ENCODE peak calls at places on chromosomes 7 and 10, in eight cellular contexts. G is ascending aorta; W is mammary epithelial cell; S is CD8-positive, alpha-beta memory T cell; B is right atrium auricular region; A is OCI-LY7; H is SJSA1; E is uterus. L is an unnamed sample. For H3K4me1, the result is how much of the 10 kb centered on the place peaks cover.

GRCh38 chr10:86402283-86402931 is 35.8 kb upstream of the GRID1 start:
- DNase-seq in B (no peak), W (no peak), H (no peak), G (no peak), E (no peak), A (no peak), S (no peak), L (no peak)

GRCh38 chr10:22669163-22669711 is 45.1 kb downstream of the PIP4K2A start:
- DNase-seq in A (no peak), B (no peak), W (no peak), G (no peak), E (no peak), S (no peak), H (no peak), L (no peak)

GRCh38 chr10:11682896-11683295 is 59.3 kb upstream of the ECHDC3 start:
- DNase-seq in G (no peak), W (no peak), E (no peak), B (no peak), H (no peak), A (no peak), S (no peak), L (no peak)

GRCh38 chr7:83468251-83468739 is 180.6 kb downstream of the SEMA3E start:
- DNase-seq in H (peak), B (peak), A (no peak), E (peak), G (peak), W (peak), S (no peak), L (peak)

GRCh38 chr7:6460303-6460702 is 12.5 kb upstream of the DAGLB start:
- DNase-seq in B (no peak), S (no peak), A (no peak), W (no peak), E (no peak), G (no peak), H (no peak), L (no peak)

GRCh38 chr7:142626420-142627035 is 122.7 kb upstream of the PRSS1 start:
- DNase-seq in S (peak), H (peak), G (no peak), E (no peak), B (no peak), A (peak), W (peak), L (peak)

GRCh38 chr10:62819521-62819920 is 3.4 kb upstream of the EGR2 start:
- DNase-seq in B (no peak), E (no peak), G (no peak), S (no peak), W (peak), A (no peak), H (no peak), L (no peak)

GRCh38 chr10:104406715-104407517 is 53.3 kb downstream of the CFAP58 start:
- DNase-seq in H (no peak), E (no peak), A (peak), B (no peak), G (no peak), S (no peak), W (peak), L (no peak)

GRCh38 chr7:18116661-18117060 is 89.0 kb upstream of the PRPS1L1 start:
- DNase-seq in A (no peak), S (no peak), W (no peak), E (no peak), B (no peak), H (no peak), G (no peak), L (no peak)

GRCh38 chr7:136294977-136295376 is 317.8 kb upstream of the MTPN start:
- DNase-seq in W (no peak), H (no peak), S (no peak), B (no peak), E (no peak), A (peak), G (no peak), L (no peak)

GRCh38 chr10:104274762-104275721 is 6.1 kb downstream of the GSTO2 start:
- DNase-seq in B (no peak), E (no peak), S (peak), G (no peak), A (peak), W (peak), H (no peak), L (no peak)

GRCh38 chr10:19730071-19730470 is 86.2 kb upstream of the PLXDC2 start:
- DNase-seq in A (no peak), S (no peak), E (no peak), G (no peak), W (peak), H (no peak), B (no peak), L (no peak)

GRCh38 chr10:76071638-76072317 is 640.4 kb downstream of the LRMDA start:
- DNase-seq in H (no peak), A (no peak), B (no peak), G (no peak), E (no peak), W (no peak), S (no peak), L (no peak)

GRCh38 chr10:119680050-119680449 is 28.9 kb downstream of the BAG3 start:
- DNase-seq in W (peak), G (no peak), B (no peak), H (peak), E (no peak), A (no peak), S (no peak), L (no peak)

GRCh38 chr10:89357096-89357495 is 20.8 kb upstream of the IFIT1B start:
- DNase-seq in E (no peak), G (no peak), W (no peak), S (no peak), H (no peak), A (no peak), B (no peak), L (no peak)

GRCh38 chr10:71367279-71367678 is 29.4 kb upstream of the CDH23 start:
- DNase-seq in A (no peak), H (no peak), E (no peak), B (no peak), G (no peak), W (peak), S (no peak), L (no peak)
- H3K4me1 ChIP-seq in A (under half), H (under half), E (under half), B (under half), G (under half), W (under half), S (under half), L (under half)

GRCh38 chr10:974038-974784 is 14.0 kb upstream of the GTPBP4 start:
- DNase-seq in B (no peak), H (peak), W (peak), G (no peak), S (no peak), A (no peak), E (no peak), L (peak)
- H3K27ac ChIP-seq in B (no peak), H (peak), W (no peak), G (no peak), S (no peak), A (no peak), E (no peak), L (no peak)

DNA sequence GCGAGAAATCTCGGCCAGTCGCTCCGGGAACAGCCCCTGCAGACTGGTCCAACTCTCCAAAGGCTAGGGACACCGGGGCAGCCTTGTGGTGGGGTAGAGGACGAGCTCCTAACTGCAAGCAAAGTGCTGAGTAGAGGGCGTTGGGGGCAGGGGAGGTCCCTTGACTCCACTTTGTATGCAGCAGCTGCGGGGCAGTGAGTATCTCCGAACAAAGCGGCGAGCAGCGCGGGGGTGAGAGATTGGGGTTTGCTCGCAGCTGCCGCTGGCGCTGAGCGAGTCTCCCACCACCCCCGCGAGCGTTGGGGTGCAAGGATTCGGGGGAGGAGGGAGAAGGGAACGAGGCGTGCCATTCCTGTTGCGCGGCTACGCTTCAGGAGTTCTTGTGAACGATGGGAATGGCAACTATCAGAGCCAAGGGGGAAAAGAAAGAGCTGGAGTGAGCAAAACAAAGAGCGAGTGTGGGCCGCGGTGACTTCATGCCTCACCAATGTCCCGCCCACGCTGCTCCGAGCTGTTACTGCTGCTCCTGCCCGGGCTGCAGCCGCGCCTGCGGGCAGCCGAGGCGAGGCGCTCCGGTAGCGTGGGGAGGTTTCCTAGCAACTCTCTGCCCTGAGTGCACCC is 414 bp upstream of the ITGB8 start:
- DNase-seq in E (peak), S (no peak), A (no peak), G (peak), W (peak), B (peak), H (peak), L (peak)
- H3K4me3 ChIP-seq in E (peak), S (peak), A (peak), G (peak), W (peak), B (peak), H (peak), L (peak)

GRCh38 chr10:35424680-35425285 is 88.5 kb downstream of the CCNY start:
- DNase-seq in E (peak), H (no peak), G (no peak), A (no peak), S (no peak), W (no peak), B (no peak), L (no peak)

GRCh38 chr10:35423505-35424306 is 87.4 kb downstream of the CCNY start:
- DNase-seq in S (no peak), H (no peak), G (no peak), W (peak), A (no peak), E (peak), B (no peak), L (no peak)

GRCh38 chr10:35427543-35427942 is 91.2 kb downstream of the CCNY start:
- DNase-seq in H (no peak), G (no peak), E (no peak), B (no peak), S (no peak), A (no peak), W (no peak), L (no peak)

GRCh38 chr10:35426657-35427056 is 90.3 kb downstream of the CCNY start:
- DNase-seq in A (no peak), E (peak), B (no peak), S (no peak), G (no peak), W (no peak), H (no peak), L (no peak)

GRCh38 chr10:35425596-35425995 is 89.3 kb downstream of the CCNY start:
- DNase-seq in H (no peak), E (no peak), B (no peak), W (no peak), G (no peak), A (no peak), S (no peak), L (no peak)
- H3K4me1 ChIP-seq in H (half or more), E (under half), B (half or more), W (under half), G (under half), A (under half), S (under half), L (under half)

GRCh38 chr7:121745856-121746255 is 127.1 kb upstream of the PTPRZ1 start:
- DNase-seq in S (no peak), G (no peak), H (no peak), A (no peak), E (no peak), B (no peak), W (no peak), L (no peak)

GRCh38 chr7:121744877-121745276 is 128.1 kb upstream of the PTPRZ1 start:
- DNase-seq in E (no peak), S (no peak), W (peak), H (no peak), B (no peak), G (no peak), A (no peak), L (no peak)

GRCh38 chr7:121748546-121748945 is 124.4 kb upstream of the PTPRZ1 start:
- DNase-seq in B (no peak), W (peak), G (no peak), H (no peak), E (no peak), A (no peak), S (no peak), L (no peak)

GRCh38 chr7:121741896-121742295 is 131.1 kb upstream of the PTPRZ1 start:
- DNase-seq in A (no peak), W (peak), B (no peak), E (no peak), S (no peak), H (no peak), G (no peak), L (no peak)

GRCh38 chr7:121744319-121744718 is 128.6 kb upstream of the PTPRZ1 start:
- DNase-seq in H (no peak), E (no peak), W (peak), G (no peak), S (no peak), B (no peak), A (no peak), L (no peak)
- H3K27ac ChIP-seq in H (no peak), E (no peak), W (peak), G (no peak), S (no peak), B (no peak), A (no peak), L (no peak)

GRCh38 chr7:131222171-131222570 is 105.5 kb upstream of the MKLN1 start:
- DNase-seq in E (no peak), G (no peak), W (no peak), H (no peak), S (no peak), A (peak), B (no peak), L (no peak)

GRCh38 chr7:131223151-131223550 is 104.5 kb upstream of the MKLN1 start:
- DNase-seq in S (no peak), G (no peak), E (no peak), H (no peak), W (no peak), B (no peak), A (no peak), L (no peak)

GRCh38 chr7:131225619-131226101 is 102.0 kb upstream of the MKLN1 start:
- DNase-seq in H (peak), G (no peak), S (no peak), W (no peak), E (peak), B (peak), A (no peak), L (peak)

GRCh38 chr7:131224996-131225395 is 102.7 kb upstream of the MKLN1 start:
- DNase-seq in H (no peak), W (no peak), A (no peak), E (no peak), S (no peak), G (no peak), B (no peak), L (no peak)

DNA sequence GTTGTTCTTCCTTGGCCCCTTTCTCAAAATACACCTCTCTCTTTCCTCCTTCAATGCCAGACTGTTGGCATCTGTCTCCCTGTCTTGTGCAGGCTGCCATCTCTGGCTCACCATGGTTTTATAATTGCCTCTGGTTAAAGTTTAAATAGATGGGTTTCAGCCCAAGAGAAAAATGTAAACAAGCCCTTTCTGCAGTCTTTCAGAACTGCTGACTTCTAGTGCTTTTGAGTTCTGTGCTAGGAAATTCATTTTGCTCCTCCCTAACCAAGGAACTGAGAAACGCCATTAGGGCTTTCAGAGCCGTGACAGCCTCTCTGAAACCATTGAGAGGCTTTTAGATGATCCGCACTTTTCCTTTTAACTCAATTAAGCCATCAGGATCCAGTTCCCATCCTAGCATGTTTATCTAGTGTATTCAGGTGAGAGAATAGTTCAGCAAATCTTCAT is 101.5 kb upstream of the MKLN1 start:
- DNase-seq in B (no peak), W (no peak), H (no peak), G (no peak), A (no peak), E (no peak), S (no peak), L (no peak)
- H3K4me3 ChIP-seq in B (no peak), W (no peak), H (no peak), G (no peak), A (no peak), E (no peak), S (no peak), L (no peak)

DNA sequence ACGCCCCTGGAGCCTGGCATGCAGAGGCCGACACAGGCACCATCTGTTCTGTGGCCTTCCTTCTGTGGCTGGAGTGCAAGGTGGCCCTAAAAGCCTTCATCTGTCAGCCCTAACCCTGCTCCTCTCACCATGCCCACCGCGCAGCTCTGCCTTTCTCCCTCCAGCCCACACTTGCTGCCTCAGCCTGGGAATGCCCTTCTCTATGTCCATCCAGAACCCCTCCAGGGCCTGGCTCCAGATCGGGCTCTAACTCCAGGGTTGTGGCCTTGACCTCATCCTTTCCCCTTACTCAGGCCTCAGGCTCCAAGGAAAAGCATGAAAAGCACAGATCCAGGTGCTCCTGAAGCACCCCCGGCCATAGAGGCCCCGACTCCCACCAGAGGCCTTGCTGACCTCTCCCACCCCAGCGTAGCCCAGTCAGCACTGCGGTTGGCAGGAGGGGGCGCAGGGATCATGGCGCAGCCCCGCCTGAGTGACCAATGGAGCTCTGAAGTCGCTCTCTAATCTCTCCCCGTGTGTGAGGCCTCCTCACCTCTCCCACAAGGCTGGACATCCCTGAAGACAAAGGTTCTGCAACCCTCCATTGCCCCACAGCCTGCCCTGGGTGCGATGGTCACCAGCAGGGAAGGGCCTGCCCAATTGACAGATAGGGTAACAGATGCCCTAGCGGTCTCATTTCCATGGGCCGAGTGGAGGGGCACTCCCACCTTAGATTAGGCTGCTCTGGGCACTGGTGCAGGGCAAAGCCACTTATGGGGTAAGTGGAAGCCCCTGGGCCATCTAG is 9.2 kb downstream of the ZCCHC24 start:
- DNase-seq in E (no peak), W (no peak), B (no peak), H (no peak), S (no peak), G (no peak), A (no peak), L (peak)
- H3K4me1 ChIP-seq in E (under half), W (under half), B (half or more), H (under half), S (under half), G (under half), A (under half), L (under half)

GRCh38 chr10:77692782-77693181 is 55.2 kb upstream of the KCNMA1 start:
- DNase-seq in B (no peak), H (peak), G (no peak), E (no peak), S (no peak), A (no peak), W (peak), L (no peak)
- H3K27ac ChIP-seq in B (no peak), H (no peak), G (no peak), E (no peak), S (no peak), A (no peak), W (no peak), L (no peak)

GRCh38 chr7:67484244-67484751 is 487.7 kb downstream of the TYW1 start:
- DNase-seq in E (peak), B (no peak), H (no peak), W (peak), A (peak), G (no peak), S (no peak), L (peak)
- H3K4me3 ChIP-seq in E (no peak), B (peak), H (no peak), W (no peak), A (no peak), G (peak), S (no peak), L (peak)

DNA sequence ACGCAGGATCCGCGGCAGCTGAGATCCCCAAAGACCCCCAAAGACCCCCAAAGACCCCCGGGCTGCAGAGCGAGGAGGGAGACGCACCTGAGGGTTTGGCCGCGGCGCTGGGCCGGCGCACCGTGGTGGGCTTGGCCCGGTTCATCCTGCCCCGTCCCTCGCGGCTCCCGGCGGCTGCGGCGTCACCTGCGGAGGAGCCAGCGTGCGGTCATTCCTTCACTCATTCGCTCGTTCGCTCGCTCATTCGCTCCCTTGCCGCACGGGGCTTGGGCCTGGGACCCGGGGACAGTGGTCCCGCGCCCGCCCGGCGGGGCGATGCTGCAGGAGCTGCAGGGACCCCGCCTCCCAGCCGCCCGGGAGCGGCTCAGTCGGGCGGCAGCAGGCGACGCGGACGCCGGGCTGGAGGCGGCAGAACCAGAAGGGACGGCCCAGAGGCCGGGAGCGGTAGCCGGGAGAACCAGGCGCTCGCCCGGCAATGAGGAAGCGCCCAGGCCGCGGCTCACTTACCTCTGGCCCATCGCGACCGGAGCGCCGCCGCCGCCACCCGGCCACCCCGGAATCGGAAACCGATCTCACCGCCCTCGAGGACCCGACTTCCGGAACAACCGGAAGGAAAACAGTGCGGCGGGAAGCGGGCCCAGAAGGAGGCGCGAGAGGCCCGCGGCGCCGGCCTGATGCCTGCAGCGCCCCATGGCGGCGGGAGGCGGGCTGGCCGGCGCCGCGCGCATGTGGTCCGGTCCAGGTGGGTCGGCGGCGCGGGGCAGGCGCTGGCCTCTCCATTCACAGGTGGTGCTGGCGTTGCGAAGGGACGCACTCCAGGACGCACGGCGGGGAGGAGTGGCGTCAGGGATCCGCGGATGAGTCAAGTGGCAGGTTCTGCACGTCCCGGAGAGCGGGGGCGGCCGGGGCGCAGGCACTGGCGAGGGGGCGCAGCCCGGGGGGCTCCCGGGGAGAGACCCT is at the start of gene INTS1:
- DNase-seq in G (peak), A (peak), H (peak), W (peak), E (peak), S (peak), B (peak), L (peak)
- H3K4me1 ChIP-seq in G (under half), A (under half), H (under half), W (under half), E (under half), S (under half), B (under half), L (under half)